ENCODE peak calls at places on chromosomes 2 and 18, in four cellular contexts. I is HepG2, K is GM12878, Y is K562. O is an unnamed sample.

GRCh38 chr2:166765141-166765540 is 123.1 kb upstream of the XIRP2 start:
- DNase-seq in I (no peak), K (no peak), Y (no peak), O (peak; percentile 24)

GRCh38 chr2:231169475-231169874 is 29.0 kb upstream of the ARMC9 start:
- DNase-seq in I (no peak), K (no peak), Y (no peak), O (no peak)

GRCh38 chr2:37156071-37156856 is 516 bp downstream of the EIF2AK2 start:
- DNase-seq in I (peak; percentile 42), K (no peak), Y (peak; percentile 64), O (no peak)

GRCh38 chr2:221125691-221126090 is 446.4 kb downstream of the EPHA4 start:
- DNase-seq in I (no peak), K (no peak), Y (no peak), O (no peak)

GRCh38 chr2:241857572-241858121 is 1.0 kb downstream of the PDCD1 start:
- DNase-seq in I (no peak), K (no peak), Y (no peak), O (no peak)

GRCh38 chr2:199230091-199230490 is 227.6 kb downstream of the SATB2 start:
- DNase-seq in I (no peak), K (no peak), Y (no peak), O (no peak)

GRCh38 chr2:170639635-170640034 is 75.5 kb upstream of the SP5 start:
- DNase-seq in I (no peak), K (no peak), Y (no peak), O (no peak)

GRCh38 chr2:37738266-37738885 is 66.9 kb upstream of the CDC42EP3 start:
- DNase-seq in I (no peak), K (no peak), Y (no peak), O (no peak)

GRCh38 chr2:120901213-120901612 is 165.5 kb downstream of the GLI2 start:
- DNase-seq in I (no peak), K (no peak), Y (no peak), O (no peak)

GRCh38 chr2:127576433-127577207 is 41.1 kb downstream of the MYO7B start:
- DNase-seq in I (no peak), K (no peak), Y (no peak), O (no peak)

GRCh38 chr18:22250591-22250996 is 81.2 kb downstream of the GATA6 start:
- DNase-seq in I (no peak), K (no peak), Y (no peak), O (no peak)

GRCh38 chr2:160411955-160412354 is 81.7 kb downstream of the RBMS1 start:
- DNase-seq in I (no peak), K (no peak), Y (no peak), O (no peak)

GRCh38 chr2:18898271-18898670 is 308.9 kb upstream of the NT5C1B start:
- DNase-seq in I (no peak), K (no peak), Y (no peak), O (no peak)

GRCh38 chr2:152369176-152369860 is 34.3 kb downstream of the FMNL2 start:
- DNase-seq in I (peak; percentile 37), K (no peak), Y (no peak), O (no peak)

GRCh38 chr18:8726963-8727730 is 21.8 kb downstream of the MTCL1 start:
- DNase-seq in I (no peak), K (no peak), Y (no peak), O (no peak)
- TF ChIP-seq NR2C2 in I (no peak), K (no peak), Y (no peak), O (no peak)

GRCh38 chr2:163269375-163270021 is 430.9 kb upstream of the KCNH7 start:
- DNase-seq in I (no peak), K (no peak), Y (no peak), O (no peak)
- TF ChIP-seq ESRRA in I (no peak), K (no peak), Y (no peak), O (no peak)

DNA sequence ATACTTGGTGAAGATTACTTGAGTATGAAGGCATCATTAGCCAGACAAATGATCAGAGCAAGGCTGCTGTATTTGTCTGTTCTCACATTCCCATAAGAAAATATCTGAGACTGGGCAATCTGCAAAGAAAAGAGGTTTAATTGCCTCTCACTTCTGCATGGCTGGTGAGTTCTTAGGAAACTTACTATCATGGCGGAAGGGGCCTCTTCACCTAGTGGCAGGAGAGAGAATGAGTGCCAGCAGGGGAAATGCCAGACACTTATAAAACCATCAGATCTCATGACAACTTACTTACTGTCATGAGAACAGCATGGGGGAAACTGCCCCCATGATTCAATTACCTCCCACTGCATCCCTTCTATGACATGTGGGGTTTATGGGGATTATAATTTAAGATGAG is 452.3 kb downstream of the GALR1 start:
- DNase-seq in I (no peak), K (no peak), Y (no peak), O (no peak)
- TF ChIP-seq NR2C2 in I (no peak), K (no peak), Y (no peak), O (no peak)

GRCh38 chr2:10084567-10084910 is 4.3 kb upstream of the CYS1 start:
- DNase-seq in I (no peak), K (no peak), Y (no peak), O (no peak)
- TF ChIP-seq ESRRA in I (no peak), K (no peak), Y (no peak), O (no peak)

GRCh38 chr2:10246370-10246769 is 56.3 kb upstream of the HPCAL1 start:
- DNase-seq in I (no peak), K (no peak), Y (no peak), O (no peak)
- TF ChIP-seq NR2C2 in I (no peak), K (no peak), Y (no peak), O (no peak)

GRCh38 chr2:39547811-39548719 is 111.0 kb upstream of the MAP4K3 start:
- DNase-seq in I (no peak), K (no peak), Y (no peak), O (no peak)
- TF ChIP-seq ESRRA in I (no peak), K (no peak), Y (no peak), O (no peak)

DNA sequence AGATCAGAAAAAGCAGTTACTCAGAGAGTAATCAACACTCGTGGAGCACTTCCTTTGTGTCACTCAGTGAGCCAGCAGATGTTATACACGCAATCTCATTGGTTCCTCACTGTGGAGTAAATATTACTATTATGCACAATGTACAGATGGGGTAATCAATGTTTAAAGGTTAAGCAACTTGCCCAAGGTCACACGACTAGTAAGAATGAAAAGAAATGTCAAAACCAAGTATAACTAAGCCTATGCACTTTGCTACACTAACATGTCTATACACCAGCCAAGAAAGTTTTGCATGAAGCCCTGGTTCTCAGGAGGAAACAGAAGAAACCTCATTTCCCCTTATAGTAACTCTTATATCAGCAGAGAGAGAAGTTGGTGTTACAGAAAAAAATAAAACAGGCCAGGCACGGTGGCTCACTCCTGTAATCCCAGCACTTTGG is 5.4 kb downstream of the METTL21A start:
- DNase-seq in I (peak; percentile 89), K (no peak), Y (no peak), O (no peak)
- TF ChIP-seq NR2C2 in I (peak; percentile 54), K (no peak), Y (no peak), O (no peak)

GRCh38 chr2:233063976-233064411 is 3.9 kb downstream of the INPP5D start:
- DNase-seq in I (peak; percentile 58), K (no peak), Y (no peak), O (no peak)
- TF ChIP-seq ESRRA in I (no peak), K (no peak), Y (no peak), O (no peak)

DNA sequence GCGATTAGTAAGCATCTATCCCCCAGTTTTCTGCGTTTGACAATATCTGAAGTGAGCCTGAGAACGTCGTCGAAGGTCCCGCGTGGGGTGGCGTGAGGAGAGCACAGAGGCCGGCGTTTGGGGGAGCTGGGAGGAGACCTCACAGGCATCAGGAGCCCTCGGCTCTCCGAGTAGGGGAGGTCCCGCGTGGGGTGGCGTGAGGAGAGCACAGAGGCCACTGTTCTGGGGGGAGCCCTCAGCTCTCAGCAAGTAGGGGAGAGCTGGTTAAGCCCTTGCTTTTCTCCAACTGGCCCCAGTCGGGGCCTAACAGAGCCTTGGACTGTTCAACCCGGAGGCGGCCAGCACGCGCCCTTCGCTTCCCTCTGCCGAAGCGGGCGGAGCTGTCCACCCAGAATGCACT is 134.3 kb downstream of the NFATC1 start:
- DNase-seq in I (no peak), K (no peak), Y (no peak), O (peak; percentile 7)
- TF ChIP-seq NR2C2 in I (no peak), K (no peak), Y (no peak), O (no peak)

GRCh38 chr2:239116456-239117246 is 268.8 kb downstream of the TWIST2 start:
- DNase-seq in I (no peak), K (no peak), Y (no peak), O (no peak)
- TF ChIP-seq ESRRA in I (no peak), K (no peak), Y (no peak), O (no peak)

O was measured in WTC11.